ENCODE peak calls at places on chromosomes 1 and 21, in five cellular contexts. B is ascending aorta, E is Peyer's patch, R is fibroblast of mammary gland, G is lower lobe of right lung. L is an unnamed sample.

GRCh38 chr1:21663251-21663950 is 5.8 kb downstream of the RAP1GAP start:
- DNase-seq in B (no peak), E (no peak), R (no peak), G (no peak), L (no peak)

GRCh38 chr1:66302810-66303209 is 231.1 kb upstream of the SGIP1 start:
- DNase-seq in B (no peak), E (no peak), R (no peak), G (no peak), L (no peak)

GRCh38 chr1:117166076-117166475 is 44.5 kb upstream of the TRIM45 start:
- DNase-seq in B (no peak), E (no peak), R (peak), G (no peak), L (peak)

GRCh38 chr1:228378453-228379164 is 28.0 kb downstream of the TRIM11 start:
- DNase-seq in B (peak), E (peak), R (peak), G (peak), L (peak)

GRCh38 chr1:9844106-9844505 is 20.3 kb upstream of the CLSTN1 start:
- DNase-seq in B (no peak), E (no peak), R (peak), G (peak), L (no peak)

GRCh38 chr1:205849619-205850355 is at the start of gene PM20D1:
- DNase-seq in B (peak), E (peak), R (peak), G (peak), L (peak)

GRCh38 chr1:211326140-211326527 is 499 bp upstream of the TRAF5 start:
- DNase-seq in B (no peak), E (no peak), R (no peak), G (no peak), L (no peak)

GRCh38 chr1:2229032-2229920 is 1.2 kb downstream of the SKI start:
- DNase-seq in B (peak), E (peak), R (peak), G (peak), L (peak)

GRCh38 chr1:84862810-84863251 is 30.2 kb downstream of the LPAR3 start:
- DNase-seq in B (no peak), E (no peak), R (no peak), G (no peak), L (no peak)

GRCh38 chr1:78718566-78718965 is 68.9 kb downstream of the IFI44 start:
- DNase-seq in B (no peak), E (no peak), R (peak), G (no peak), L (peak)

GRCh38 chr1:75067975-75068374 is 66.2 kb upstream of the LHX8 start:
- DNase-seq in B (no peak), E (no peak), R (no peak), G (no peak), L (no peak)

GRCh38 chr1:175197536-175197935 is 5.0 kb upstream of the KIAA0040 start:
- DNase-seq in B (no peak), E (no peak), R (no peak), G (no peak), L (no peak)

GRCh38 chr1:76109404-76109803 is 34.9 kb downstream of the ST6GALNAC3 start:
- DNase-seq in B (no peak), E (no peak), R (no peak), G (no peak), L (no peak)

GRCh38 chr1:240190881-240191385 is 99.2 kb downstream of the FMN2 start:
- DNase-seq in B (no peak), E (no peak), R (peak), G (no peak), L (peak)

GRCh38 chr1:31243451-31244286 is 4.0 kb upstream of the NKAIN1 start:
- DNase-seq in B (no peak), E (no peak), R (peak), G (no peak), L (no peak)

GRCh38 chr1:52602328-52603300 is at the start of gene GPX7:
- DNase-seq in B (peak), E (peak), R (peak), G (peak), L (peak)

GRCh38 chr1:184020328-184020727 is 17.2 kb downstream of the COLGALT2 start:
- DNase-seq in B (no peak), E (no peak), R (no peak), G (no peak), L (no peak)

GRCh38 chr1:50994997-50995396 is 25.0 kb downstream of the CDKN2C start:
- DNase-seq in B (no peak), E (no peak), R (no peak), G (no peak), L (no peak)

GRCh38 chr1:23475134-23475628 is 8.8 kb downstream of the ASAP3 start:
- DNase-seq in B (no peak), E (no peak), R (peak), G (no peak), L (peak)

GRCh38 chr1:65247419-65248359 is 61.7 kb upstream of the DNAJC6 start:
- DNase-seq in B (no peak), E (no peak), R (peak), G (no peak), L (peak)

GRCh38 chr1:41726899-41727748 is 191.6 kb downstream of the HIVEP3 start:
- DNase-seq in B (peak), E (peak), R (no peak), G (peak), L (no peak)

GRCh38 chr1:47180603-47181094 is 9.2 kb downstream of the PDZK1IP1 start:
- DNase-seq in B (no peak), E (no peak), R (no peak), G (no peak), L (no peak)

GRCh38 chr1:115426990-115427389 is 88.9 kb upstream of the NGF start:
- DNase-seq in B (no peak), E (no peak), R (no peak), G (no peak), L (no peak)

GRCh38 chr1:18560692-18561091 is 70.0 kb upstream of the PAX7 start:
- DNase-seq in B (no peak), E (no peak), R (no peak), G (no peak), L (no peak)

GRCh38 chr1:15712158-15712557 is 23.9 kb upstream of the SLC25A34 start:
- DNase-seq in B (no peak), E (no peak), R (no peak), G (no peak), L (no peak)

GRCh38 chr1:29800522-29800956 is 564.2 kb downstream of the PTPRU start:
- DNase-seq in B (no peak), E (no peak), R (no peak), G (no peak), L (no peak)

GRCh38 chr1:205247130-205247921 is 19.6 kb downstream of the TMCC2 start:
- DNase-seq in B (no peak), E (no peak), R (no peak), G (no peak), L (no peak)

GRCh38 chr1:16449065-16449464 is 8.5 kb downstream of the NECAP2 start:
- DNase-seq in B (no peak), E (no peak), R (no peak), G (no peak), L (no peak)

GRCh38 chr1:53619088-53619810 is 119.7 kb downstream of the GLIS1 start:
- DNase-seq in B (peak), E (no peak), R (no peak), G (no peak), L (no peak)

GRCh38 chr1:39689635-39690034 is 1.6 kb downstream of the HPCAL4 start:
- DNase-seq in B (no peak), E (no peak), R (no peak), G (no peak), L (no peak)

GRCh38 chr1:210089848-210090247 is 142.7 kb upstream of the SERTAD4 start:
- DNase-seq in B (no peak), E (no peak), R (no peak), G (no peak), L (no peak)

GRCh38 chr21:16532841-16533240 is 803.1 kb downstream of the USP25 start:
- DNase-seq in B (no peak), E (no peak), R (peak), G (no peak), L (peak)

GRCh38 chr1:16236495-16237342 is at the start of gene CPLANE2:
- DNase-seq in B (peak), E (peak), R (peak), G (peak), L (peak)

GRCh38 chr1:2554621-2555387 is 1.4 kb upstream of the TNFRSF14 start:
- DNase-seq in B (peak), E (peak), R (no peak), G (no peak), L (no peak)

GRCh38 chr1:228265167-228265566 is 57.3 kb downstream of the OBSCN start:
- DNase-seq in B (no peak), E (no peak), R (peak), G (no peak), L (no peak)

GRCh38 chr1:39129514-39129913 is 75.0 kb upstream of the MACF1 start:
- DNase-seq in B (no peak), E (no peak), R (peak), G (no peak), L (no peak)

GRCh38 chr1:10710489-10710888 is 86.0 kb downstream of the CASZ1 start:
- DNase-seq in B (no peak), E (no peak), R (no peak), G (no peak), L (no peak)

GRCh38 chr1:40389871-40390560 is 16.5 kb downstream of the SMAP2 start:
- DNase-seq in B (no peak), E (peak), R (peak), G (no peak), L (peak)

GRCh38 chr1:55284856-55285255 is 69.7 kb upstream of the USP24 start:
- DNase-seq in B (no peak), E (no peak), R (peak), G (no peak), L (peak)
- TF ChIP-seq CTCF in B (peak), E (no peak), R (peak), G (peak), L (peak)

GRCh38 chr21:45476582-45476981 is 65.7 kb downstream of the SLC19A1 start:
- DNase-seq in B (no peak), E (no peak), R (no peak), G (no peak), L (no peak)

GRCh38 chr21:45478115-45478801 is 64.0 kb downstream of the SLC19A1 start:
- DNase-seq in B (peak), E (peak), R (peak), G (peak), L (no peak)

GRCh38 chr21:45478816-45479669 is 63.2 kb downstream of the SLC19A1 start:
- DNase-seq in B (no peak), E (no peak), R (no peak), G (no peak), L (no peak)

GRCh38 chr21:45475797-45476570 is 66.3 kb downstream of the SLC19A1 start:
- DNase-seq in B (no peak), E (no peak), R (no peak), G (no peak), L (no peak)

GRCh38 chr21:45477176-45478114 is 64.8 kb downstream of the SLC19A1 start:
- DNase-seq in B (no peak), E (no peak), R (no peak), G (no peak), L (no peak)
- H3K4me3 ChIP-seq in B (no peak), E (peak), R (no peak), G (peak), L (no peak)

GRCh38 chr1:8794605-8795004 is 22.8 kb downstream of the RERE start:
- DNase-seq in B (no peak), E (no peak), R (no peak), G (no peak), L (no peak)
- TF ChIP-seq CTCF in B (no peak), E (no peak), R (no peak), G (no peak), L (no peak)

GRCh38 chr1:234213576-234214128 is 159.6 kb upstream of the COA6 start:
- DNase-seq in B (no peak), E (no peak), R (no peak), G (no peak), L (no peak)
- H3K4me3 ChIP-seq in B (peak), E (peak), R (no peak), G (peak), L (peak)

GRCh38 chr1:223551610-223552009 is 113.9 kb downstream of the CAPN8 start:
- DNase-seq in B (no peak), E (no peak), R (peak), G (no peak), L (no peak)

GRCh38 chr1:223558512-223558911 is 107.0 kb downstream of the CAPN8 start:
- DNase-seq in B (no peak), E (no peak), R (no peak), G (no peak), L (no peak)

GRCh38 chr1:223553957-223554356 is 111.5 kb downstream of the CAPN8 start:
- DNase-seq in B (no peak), E (no peak), R (no peak), G (no peak), L (no peak)

GRCh38 chr1:223557125-223557465 is 108.4 kb downstream of the CAPN8 start:
- DNase-seq in B (no peak), E (no peak), R (no peak), G (no peak), L (no peak)

DNA sequence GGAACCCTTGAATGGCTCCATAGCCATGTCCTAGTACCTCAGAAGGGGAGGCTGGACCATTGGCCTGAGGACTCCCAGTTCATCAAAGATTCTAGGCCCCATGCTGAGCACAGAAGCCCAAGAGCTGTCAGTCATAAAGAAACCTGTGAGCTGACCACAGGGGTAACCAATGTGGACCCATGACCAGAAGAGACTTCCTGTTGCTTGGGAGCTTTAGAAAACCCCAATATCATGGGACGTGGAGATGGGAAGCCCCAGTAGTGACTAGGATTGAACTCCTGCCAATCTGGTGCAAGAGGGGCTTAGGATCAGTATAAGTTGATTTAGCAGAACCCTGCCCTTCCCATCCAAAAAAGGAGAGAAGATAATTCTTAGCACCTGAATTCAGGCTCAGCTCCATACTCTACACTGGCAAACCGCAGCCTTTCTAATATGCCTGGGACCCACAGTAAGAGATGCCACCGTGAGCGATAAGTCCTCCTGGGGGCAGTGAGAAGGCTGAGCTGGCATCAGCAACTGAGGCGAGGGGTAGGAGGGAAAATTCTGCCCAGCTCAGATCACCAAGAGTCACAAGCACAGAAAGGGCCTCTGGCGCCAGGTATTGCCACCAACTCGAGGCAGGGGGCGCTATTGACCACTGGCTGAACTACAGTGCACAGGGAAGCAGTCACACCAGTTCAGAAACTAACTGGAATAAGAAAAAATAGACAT is 108.9 kb downstream of the CAPN8 start:
- DNase-seq in B (no peak), E (peak), R (peak), G (peak), L (peak)
- TF ChIP-seq CTCF in B (no peak), E (no peak), R (peak), G (peak), L (peak)

GRCh38 chr1:103218369-103218768 is 110.0 kb upstream of the COL11A1 start:
- DNase-seq in B (no peak), E (no peak), R (no peak), G (no peak), L (no peak)
- H3K4me3 ChIP-seq in B (no peak), E (no peak), R (no peak), G (no peak), L (no peak)

DNA sequence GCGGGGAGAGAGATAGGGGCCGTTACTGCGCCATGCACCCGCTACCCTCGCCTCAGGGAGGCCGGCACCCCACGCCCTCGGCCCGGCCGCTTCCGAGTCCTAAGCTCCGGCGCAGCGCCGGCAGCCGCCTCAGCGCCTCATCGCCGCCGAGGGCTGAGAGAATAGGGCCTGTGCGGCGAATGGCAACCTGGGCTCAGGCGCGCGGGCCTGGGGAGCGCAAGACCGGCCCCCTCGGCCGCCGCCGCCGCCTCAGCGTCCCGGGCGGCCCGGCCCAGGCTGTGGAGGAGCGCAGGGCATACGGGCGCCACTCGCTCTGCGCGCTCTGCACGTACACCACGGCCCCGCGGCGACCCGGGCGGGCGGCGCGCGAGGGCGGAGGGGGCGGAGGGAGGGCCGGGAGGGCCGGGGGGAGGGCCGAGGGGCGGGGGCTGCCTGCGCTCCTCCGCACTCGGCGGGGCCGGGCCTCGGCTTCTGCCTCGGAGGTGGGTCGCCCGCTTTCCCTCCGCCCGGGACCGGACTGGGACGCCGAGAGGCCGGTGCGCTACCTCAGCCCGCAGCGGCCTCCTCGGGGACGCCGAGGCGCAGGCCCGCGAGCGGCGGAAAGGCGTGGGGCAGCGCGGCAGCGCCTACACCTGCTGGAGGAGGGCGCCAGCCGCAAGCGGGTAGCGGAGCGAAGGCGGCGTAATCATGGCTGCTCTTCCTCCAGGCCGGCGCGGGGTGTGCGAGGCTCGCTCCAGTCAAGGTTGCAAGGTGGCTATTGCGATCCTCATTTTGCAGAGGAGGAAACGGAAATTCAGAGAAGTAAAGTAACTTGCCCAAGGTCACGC is at the start of gene EGLN1:
- DNase-seq in B (peak), E (peak), R (peak), G (peak), L (peak)
- TF ChIP-seq CTCF in B (peak), E (no peak), R (no peak), G (peak), L (peak)

L was measured in foreskin fibroblast.